ENCODE peak calls at places on chromosomes 5 and 9, in six cellular contexts. One of them, this sample, is unnamed.

GRCh38 chr5:106940986-106941385 is 729.8 kb downstream of the EFNA5 start:
- DNase-seq in H1: no peak
- DNase-seq in PC-9: peak; percentile 16
- DNase-seq in thoracic aorta: no peak
- DNase-seq in ELF-1: no peak
- DNase-seq in T-helper 17 cell: no peak
- DNase-seq in this sample: no peak

GRCh38 chr9:123609844-123610243 is 253.8 kb downstream of the CRB2 start:
- DNase-seq in H1: peak; percentile 23
- DNase-seq in PC-9: no peak
- DNase-seq in thoracic aorta: no peak
- DNase-seq in ELF-1: no peak
- DNase-seq in T-helper 17 cell: no peak
- DNase-seq in this sample: no peak

GRCh38 chr9:129665008-129665771 is at the start of gene PRRX2:
- DNase-seq in H1: peak; percentile 75
- DNase-seq in PC-9: no peak
- DNase-seq in thoracic aorta: peak; percentile 19
- DNase-seq in ELF-1: no peak
- DNase-seq in T-helper 17 cell: no peak
- DNase-seq in this sample: peak; percentile 22

GRCh38 chr9:79955300-79955699 is 383.5 kb downstream of the TLE4 start:
- DNase-seq in H1: no peak
- DNase-seq in PC-9: no peak
- DNase-seq in thoracic aorta: no peak
- DNase-seq in ELF-1: no peak
- DNase-seq in T-helper 17 cell: no peak
- DNase-seq in this sample: no peak

GRCh38 chr5:122173484-122174191 is 44.3 kb downstream of the ZNF474 start:
- DNase-seq in H1: no peak
- DNase-seq in PC-9: no peak
- DNase-seq in thoracic aorta: no peak
- DNase-seq in ELF-1: no peak
- DNase-seq in T-helper 17 cell: no peak
- DNase-seq in this sample: no peak

GRCh38 chr5:76397200-76397599 is 5.9 kb upstream of the IQGAP2 start:
- DNase-seq in H1: no peak
- DNase-seq in PC-9: no peak
- DNase-seq in thoracic aorta: no peak
- DNase-seq in ELF-1: no peak
- DNase-seq in T-helper 17 cell: no peak
- DNase-seq in this sample: no peak

GRCh38 chr5:76393035-76393680 is 9.9 kb upstream of the IQGAP2 start:
- DNase-seq in H1: no peak
- DNase-seq in PC-9: no peak
- DNase-seq in thoracic aorta: no peak
- DNase-seq in ELF-1: no peak
- DNase-seq in T-helper 17 cell: no peak
- DNase-seq in this sample: no peak

GRCh38 chr9:71835596-71835995 is 67.3 kb upstream of the CEMIP2 start:
- DNase-seq in H1: no peak
- DNase-seq in PC-9: no peak
- DNase-seq in thoracic aorta: no peak
- DNase-seq in ELF-1: no peak
- DNase-seq in T-helper 17 cell: no peak
- DNase-seq in this sample: no peak

GRCh38 chr5:83726912-83727311 is 6.3 kb upstream of the HAPLN1 start:
- DNase-seq in H1: no peak
- DNase-seq in PC-9: no peak
- DNase-seq in thoracic aorta: no peak
- DNase-seq in ELF-1: no peak
- DNase-seq in T-helper 17 cell: no peak
- DNase-seq in this sample: no peak

GRCh38 chr9:38057416-38058195 is 11.4 kb downstream of the SHB start:
- DNase-seq in H1: no peak
- DNase-seq in PC-9: no peak
- DNase-seq in thoracic aorta: no peak
- DNase-seq in ELF-1: no peak
- DNase-seq in T-helper 17 cell: no peak
- DNase-seq in this sample: peak; percentile 46

GRCh38 chr9:106588601-106589000 is 274.4 kb upstream of the ZNF462 start:
- DNase-seq in H1: no peak
- DNase-seq in PC-9: no peak
- DNase-seq in thoracic aorta: no peak
- DNase-seq in ELF-1: peak; percentile 79
- DNase-seq in T-helper 17 cell: no peak
- DNase-seq in this sample: no peak

GRCh38 chr5:134568761-134569725 is 43.6 kb downstream of the JADE2 start:
- DNase-seq in H1: no peak
- DNase-seq in PC-9: peak; percentile 85
- DNase-seq in thoracic aorta: no peak
- DNase-seq in ELF-1: peak; percentile 19
- DNase-seq in T-helper 17 cell: no peak
- DNase-seq in this sample: peak; percentile 81

GRCh38 chr5:129082225-129083136 is 12.1 kb upstream of the ISOC1 start:
- DNase-seq in H1: no peak
- DNase-seq in PC-9: no peak
- DNase-seq in thoracic aorta: no peak
- DNase-seq in ELF-1: no peak
- DNase-seq in T-helper 17 cell: no peak
- DNase-seq in this sample: no peak

GRCh38 chr9:117114768-117115167 is 300.1 kb downstream of the ASTN2 start:
- DNase-seq in H1: no peak
- DNase-seq in PC-9: no peak
- DNase-seq in thoracic aorta: no peak
- DNase-seq in ELF-1: peak; percentile 10
- DNase-seq in T-helper 17 cell: no peak
- DNase-seq in this sample: no peak

GRCh38 chr9:72022846-72023245 is 37.6 kb downstream of the C9orf57 start:
- DNase-seq in H1: no peak
- DNase-seq in PC-9: no peak
- DNase-seq in thoracic aorta: no peak
- DNase-seq in ELF-1: no peak
- DNase-seq in T-helper 17 cell: no peak
- DNase-seq in this sample: no peak

GRCh38 chr5:172492097-172492840 is 37.9 kb upstream of the SH3PXD2B start:
- DNase-seq in H1: no peak
- DNase-seq in PC-9: no peak
- DNase-seq in thoracic aorta: no peak
- DNase-seq in ELF-1: no peak
- DNase-seq in T-helper 17 cell: no peak
- DNase-seq in this sample: no peak

GRCh38 chr5:113214026-113214425 is 220.8 kb downstream of the TSSK1B start:
- DNase-seq in H1: no peak
- DNase-seq in PC-9: no peak
- DNase-seq in thoracic aorta: no peak
- DNase-seq in ELF-1: no peak
- DNase-seq in T-helper 17 cell: no peak
- DNase-seq in this sample: no peak

GRCh38 chr9:130713286-130713975 is 19.9 kb downstream of the EXOSC2 start:
- DNase-seq in H1: no peak
- DNase-seq in PC-9: no peak
- DNase-seq in thoracic aorta: no peak
- DNase-seq in ELF-1: peak; percentile 33
- DNase-seq in T-helper 17 cell: no peak
- DNase-seq in this sample: no peak

GRCh38 chr5:68226564-68227073 is 11.1 kb downstream of the PIK3R1 start:
- DNase-seq in H1: no peak
- DNase-seq in PC-9: no peak
- DNase-seq in thoracic aorta: no peak
- DNase-seq in ELF-1: no peak
- DNase-seq in T-helper 17 cell: no peak
- DNase-seq in this sample: no peak

GRCh38 chr5:172453986-172454354 is 355 bp downstream of the SH3PXD2B start:
- DNase-seq in H1: no peak
- DNase-seq in PC-9: no peak
- DNase-seq in thoracic aorta: no peak
- DNase-seq in ELF-1: peak; percentile 47
- DNase-seq in T-helper 17 cell: no peak
- DNase-seq in this sample: peak; percentile 50

GRCh38 chr5:32017638-32018429 is 156.3 kb downstream of the GOLPH3 start:
- DNase-seq in H1: no peak
- DNase-seq in PC-9: no peak
- DNase-seq in thoracic aorta: no peak
- DNase-seq in ELF-1: peak; percentile 46
- DNase-seq in T-helper 17 cell: no peak
- DNase-seq in this sample: no peak

GRCh38 chr5:139806726-139807646 is 11.4 kb downstream of the PSD2 start:
- DNase-seq in H1: no peak
- DNase-seq in PC-9: no peak
- DNase-seq in thoracic aorta: no peak
- DNase-seq in ELF-1: no peak
- DNase-seq in T-helper 17 cell: no peak
- DNase-seq in this sample: peak; percentile 3

GRCh38 chr9:108521063-108521462 is 334.7 kb downstream of the ACTL7B start:
- DNase-seq in H1: no peak
- DNase-seq in PC-9: peak; percentile 51
- DNase-seq in thoracic aorta: no peak
- DNase-seq in ELF-1: no peak
- DNase-seq in T-helper 17 cell: no peak
- DNase-seq in this sample: no peak

GRCh38 chr9:23821400-23822181 is 4.4 kb downstream of the ELAVL2 start:
- DNase-seq in H1: peak; percentile 80
- DNase-seq in PC-9: no peak
- DNase-seq in thoracic aorta: no peak
- DNase-seq in ELF-1: peak; percentile 28
- DNase-seq in T-helper 17 cell: no peak
- DNase-seq in this sample: no peak

GRCh38 chr5:17118631-17119030 is 98.8 kb upstream of the BASP1 start:
- DNase-seq in H1: no peak
- DNase-seq in PC-9: peak; percentile 76
- DNase-seq in thoracic aorta: peak; percentile 7
- DNase-seq in ELF-1: peak; percentile 65
- DNase-seq in T-helper 17 cell: no peak
- DNase-seq in this sample: no peak

GRCh38 chr9:96217756-96218693 is 84.0 kb downstream of the HSD17B3 start:
- DNase-seq in H1: peak; percentile 95
- DNase-seq in PC-9: peak; percentile 78
- DNase-seq in thoracic aorta: peak; percentile 7
- DNase-seq in ELF-1: peak; percentile 95
- DNase-seq in T-helper 17 cell: peak; percentile 52
- DNase-seq in this sample: peak; percentile 82

GRCh38 chr5:112004867-112005532 is 248.0 kb upstream of the NREP start:
- DNase-seq in H1: no peak
- DNase-seq in PC-9: no peak
- DNase-seq in thoracic aorta: no peak
- DNase-seq in ELF-1: no peak
- DNase-seq in T-helper 17 cell: no peak
- DNase-seq in this sample: no peak

GRCh38 chr9:131807131-131807990 is 67.5 kb upstream of the RAPGEF1 start:
- DNase-seq in H1: peak; percentile 77
- DNase-seq in PC-9: no peak
- DNase-seq in thoracic aorta: no peak
- DNase-seq in ELF-1: peak; percentile 81
- DNase-seq in T-helper 17 cell: no peak
- DNase-seq in this sample: no peak

GRCh38 chr9:90857103-90857502 is 55.5 kb downstream of the SYK start:
- DNase-seq in H1: no peak
- DNase-seq in PC-9: no peak
- DNase-seq in thoracic aorta: no peak
- DNase-seq in ELF-1: no peak
- DNase-seq in T-helper 17 cell: no peak
- DNase-seq in this sample: no peak

GRCh38 chr5:71693828-71694427 is 25.1 kb upstream of the CARTPT start:
- DNase-seq in H1: no peak
- DNase-seq in PC-9: no peak
- DNase-seq in thoracic aorta: no peak
- DNase-seq in ELF-1: peak; percentile 27
- DNase-seq in T-helper 17 cell: no peak
- DNase-seq in this sample: no peak

GRCh38 chr5:158641016-158641415 is 458.7 kb downstream of the EBF1 start:
- DNase-seq in H1: no peak
- DNase-seq in PC-9: no peak
- DNase-seq in thoracic aorta: no peak
- DNase-seq in ELF-1: no peak
- DNase-seq in T-helper 17 cell: no peak
- DNase-seq in this sample: no peak

GRCh38 chr9:126312584-126313551 is 13.8 kb upstream of the MVB12B start:
- DNase-seq in H1: no peak
- DNase-seq in PC-9: no peak
- DNase-seq in thoracic aorta: no peak
- DNase-seq in ELF-1: no peak
- DNase-seq in T-helper 17 cell: no peak
- DNase-seq in this sample: no peak

GRCh38 chr9:78040726-78041125 is 9.1 kb upstream of the GNAQ start:
- DNase-seq in H1: no peak
- DNase-seq in PC-9: peak; percentile 49
- DNase-seq in thoracic aorta: no peak
- DNase-seq in ELF-1: no peak
- DNase-seq in T-helper 17 cell: no peak
- DNase-seq in this sample: no peak

GRCh38 chr5:179138568-179138925 is 78.4 kb downstream of the ZNF354C start:
- DNase-seq in H1: no peak
- DNase-seq in PC-9: no peak
- DNase-seq in thoracic aorta: no peak
- DNase-seq in ELF-1: peak; percentile 19
- DNase-seq in T-helper 17 cell: no peak
- DNase-seq in this sample: no peak

GRCh38 chr5:8861764-8862163 is 684.1 kb downstream of the SEMA5A start:
- DNase-seq in H1: no peak
- DNase-seq in PC-9: no peak
- DNase-seq in thoracic aorta: no peak
- DNase-seq in ELF-1: no peak
- DNase-seq in T-helper 17 cell: no peak
- DNase-seq in this sample: no peak

This sample was measured in left ventricle myocardium inferior.